ENCODE peak calls at places on chromosome 19, in eight cellular contexts. W is anterior cingulate cortex; J is ovary; U is cardiac fibroblast; Y is endothelial cell; S is stimulated activated CD4-positive, alpha-beta T cell treated with anti-CD3 and anti-CD28 coated beads, Interleukin-2, amount 100 ng/mL, for 48 hours; I is SK-N-SH; E is amniotic stem cell. O is an unnamed sample.

GRCh38 chr19:44765949-44766335 is 11.7 kb upstream of the CBLC start:
- DNase-seq in W (no peak), J (no peak), U (no peak), Y (no peak), S (no peak), I (no peak), E (no peak), O (no peak)

GRCh38 chr19:55099557-55100506 is 17.6 kb downstream of the PPP1R12C start:
- DNase-seq in W (no peak), J (no peak), U (no peak), Y (peak; percentile 20), S (no peak), I (no peak), E (no peak), O (no peak)

GRCh38 chr19:6613711-6614110 is 22.8 kb upstream of the CD70 start:
- DNase-seq in W (no peak), J (no peak), U (peak; percentile 42), Y (no peak), S (no peak), I (no peak), E (no peak), O (no peak)

GRCh38 chr19:18710986-18711751 is 27.7 kb downstream of the CRTC1 start:
- DNase-seq in W (no peak), J (peak; percentile 90), U (peak; percentile 83), Y (no peak), S (no peak), I (peak; percentile 20), E (no peak), O (no peak)

GRCh38 chr19:17325881-17326594 is 8.6 kb downstream of the ANO8 start:
- DNase-seq in W (peak; percentile 57), J (no peak), U (no peak), Y (no peak), S (no peak), I (no peak), E (no peak), O (peak; percentile 76)

GRCh38 chr19:58279042-58279924 is 528 bp downstream of the ZNF8 start:
- DNase-seq in W (peak; percentile 73), J (peak; percentile 81), U (peak; percentile 86), Y (peak; percentile 76), S (peak; percentile 29), I (peak; percentile 89), E (peak; percentile 43), O (peak; percentile 52)

GRCh38 chr19:7545904-7546303 is 10.4 kb downstream of the PNPLA6 start:
- DNase-seq in W (no peak), J (no peak), U (no peak), Y (no peak), S (no peak), I (no peak), E (no peak), O (no peak)

GRCh38 chr19:47272448-47273312 is 2.0 kb upstream of the INAFM1 start:
- DNase-seq in W (no peak), J (peak; percentile 76), U (no peak), Y (no peak), S (no peak), I (no peak), E (no peak), O (no peak)

GRCh38 chr19:40920300-40921004 is 38.4 kb upstream of the CYP2A7 start:
- DNase-seq in W (no peak), J (no peak), U (no peak), Y (no peak), S (no peak), I (no peak), E (no peak), O (no peak)

GRCh38 chr19:51372649-51373504 is at the start of gene NKG7:
- DNase-seq in W (no peak), J (no peak), U (no peak), Y (no peak), S (peak; percentile 64), I (no peak), E (no peak), O (no peak)

GRCh38 chr19:40513345-40513678 is 46.5 kb downstream of the SPTBN4 start:
- DNase-seq in W (no peak), J (no peak), U (no peak), Y (no peak), S (no peak), I (no peak), E (no peak), O (no peak)

GRCh38 chr19:7766535-7766934 is 3.5 kb downstream of the CLEC4M start:
- DNase-seq in W (no peak), J (no peak), U (no peak), Y (no peak), S (no peak), I (no peak), E (no peak), O (no peak)

GRCh38 chr19:2426661-2427322 is 594 bp downstream of the TIMM13 start:
- DNase-seq in W (no peak), J (peak; percentile 67), U (peak; percentile 54), Y (peak; percentile 50), S (peak; percentile 49), I (peak; percentile 94), E (no peak), O (no peak)

GRCh38 chr19:5228932-5229777 is 111.5 kb downstream of the PTPRS start:
- DNase-seq in W (no peak), J (peak; percentile 57), U (peak; percentile 13), Y (no peak), S (no peak), I (no peak), E (no peak), O (no peak)

GRCh38 chr19:54928299-54928698 is 19.0 kb downstream of the NLRP7 start:
- DNase-seq in W (no peak), J (no peak), U (no peak), Y (no peak), S (no peak), I (no peak), E (no peak), O (no peak)

GRCh38 chr19:53509845-53510244 is 28.1 kb upstream of the ZNF331 start:
- DNase-seq in W (no peak), J (no peak), U (no peak), Y (no peak), S (no peak), I (no peak), E (no peak), O (no peak)

GRCh38 chr19:1237754-1238372 is at the start of gene CBARP:
- DNase-seq in W (peak; percentile 50), J (peak; percentile 76), U (peak; percentile 56), Y (peak; percentile 54), S (no peak), I (peak; percentile 91), E (no peak), O (no peak)

GRCh38 chr19:18321729-18322091 is 1.2 kb downstream of the LSM4 start:
- DNase-seq in W (no peak), J (no peak), U (no peak), Y (no peak), S (no peak), I (peak; percentile 33), E (no peak), O (no peak)

O was measured in putamen.